ENCODE peak calls at places on chromosomes 5 and 9, in seven cellular contexts. C is Peyer's patch, D is neural progenitor cell, I is cardiac muscle cell, Z is pancreas, B is MM.1S, W is colonic mucosa. P is an unnamed sample.

GRCh38 chr9:110777843-110778215 is 109.2 kb downstream of the MUSK start:
- DNase-seq in C (no peak), D (no peak), I (no peak), Z (no peak), B (no peak), W (no peak), P (no peak)

GRCh38 chr9:127779136-127779981 is 893 bp upstream of the SH2D3C start:
- DNase-seq in C (no peak), D (no peak), I (no peak), Z (no peak), B (peak; percentile 83), W (no peak), P (no peak)

GRCh38 chr9:116547729-116548426 is 139.2 kb upstream of the TRIM32 start:
- DNase-seq in C (no peak), D (no peak), I (no peak), Z (peak; percentile 60), B (no peak), W (no peak), P (no peak)

GRCh38 chr9:88460583-88461332 is 72.5 kb downstream of the SPIN1 start:
- DNase-seq in C (no peak), D (peak; percentile 79), I (no peak), Z (no peak), B (no peak), W (no peak), P (no peak)

GRCh38 chr5:135571210-135571609 is 7.6 kb downstream of the CXCL14 start:
- DNase-seq in C (no peak), D (no peak), I (no peak), Z (no peak), B (no peak), W (no peak), P (no peak)

GRCh38 chr5:179255527-179256228 is 89.6 kb downstream of the ADAMTS2 start:
- DNase-seq in C (peak; percentile 37), D (no peak), I (no peak), Z (peak; percentile 33), B (no peak), W (no peak), P (no peak)

GRCh38 chr9:37997636-37998374 is 71.2 kb downstream of the SHB start:
- DNase-seq in C (peak; percentile 35), D (peak; percentile 81), I (peak; percentile 33), Z (peak; percentile 54), B (no peak), W (no peak), P (no peak)

GRCh38 chr5:135036405-135036804 is 2.4 kb upstream of the PITX1 start:
- DNase-seq in C (no peak), D (no peak), I (no peak), Z (no peak), B (no peak), W (no peak), P (no peak)

GRCh38 chr5:58491216-58491892 is at the start of gene GAPT:
- DNase-seq in C (no peak), D (no peak), I (no peak), Z (no peak), B (no peak), W (no peak), P (no peak)

GRCh38 chr5:150070277-150070638 is 16.1 kb downstream of the CSF1R start:
- DNase-seq in C (peak; percentile 47), D (no peak), I (peak; percentile 17), Z (peak; percentile 42), B (no peak), W (no peak), P (no peak)

GRCh38 chr5:76462097-76462702 is 59.1 kb downstream of the IQGAP2 start:
- DNase-seq in C (no peak), D (no peak), I (no peak), Z (no peak), B (no peak), W (peak; percentile 57), P (no peak)

GRCh38 chr9:135288941-135289534 is 190.5 kb upstream of the PPP1R26 start:
- DNase-seq in C (no peak), D (no peak), I (no peak), Z (no peak), B (no peak), W (no peak), P (no peak)

GRCh38 chr5:52837068-52837467 is 49.4 kb downstream of the ITGA1 start:
- DNase-seq in C (no peak), D (peak; percentile 42), I (no peak), Z (no peak), B (no peak), W (no peak), P (peak; percentile 40)

GRCh38 chr5:51382759-51383493 is at the start of gene ISL1:
- DNase-seq in C (peak; percentile 73), D (peak; percentile 97), I (peak; percentile 96), Z (peak; percentile 81), B (no peak), W (peak; percentile 84), P (peak; percentile 82)

GRCh38 chr9:122816163-122816867 is 12.1 kb downstream of the PDCL start:
- DNase-seq in C (no peak), D (no peak), I (no peak), Z (no peak), B (no peak), W (peak; percentile 31), P (no peak)

GRCh38 chr9:94672811-94673487 is 33.6 kb upstream of the FBP1 start:
- DNase-seq in C (no peak), D (no peak), I (no peak), Z (no peak), B (no peak), W (no peak), P (peak; percentile 77)

GRCh38 chr9:78644359-78644758 is 347.4 kb downstream of the PSAT1 start:
- DNase-seq in C (no peak), D (no peak), I (no peak), Z (no peak), B (no peak), W (no peak), P (peak; percentile 29)

GRCh38 chr5:94359880-94360279 is 258.5 kb downstream of the KIAA0825 start:
- DNase-seq in C (no peak), D (no peak), I (no peak), Z (no peak), B (no peak), W (no peak), P (no peak)

GRCh38 chr5:96933764-96934163 is 2.1 kb upstream of the LNPEP start:
- DNase-seq in C (no peak), D (no peak), I (no peak), Z (no peak), B (peak; percentile 24), W (no peak), P (no peak)

GRCh38 chr5:83513081-83513480 is 41.5 kb downstream of the VCAN start:
- DNase-seq in C (no peak), D (no peak), I (no peak), Z (no peak), B (no peak), W (no peak), P (peak; percentile 56)
- H3K4me3 ChIP-seq in C (no peak overlapping the region), D (no peak overlapping the region), I (no peak overlapping the region), Z (no peak overlapping the region), B (no peak overlapping the region), W (no peak overlapping the region), P (no peak overlapping the region)

DNA sequence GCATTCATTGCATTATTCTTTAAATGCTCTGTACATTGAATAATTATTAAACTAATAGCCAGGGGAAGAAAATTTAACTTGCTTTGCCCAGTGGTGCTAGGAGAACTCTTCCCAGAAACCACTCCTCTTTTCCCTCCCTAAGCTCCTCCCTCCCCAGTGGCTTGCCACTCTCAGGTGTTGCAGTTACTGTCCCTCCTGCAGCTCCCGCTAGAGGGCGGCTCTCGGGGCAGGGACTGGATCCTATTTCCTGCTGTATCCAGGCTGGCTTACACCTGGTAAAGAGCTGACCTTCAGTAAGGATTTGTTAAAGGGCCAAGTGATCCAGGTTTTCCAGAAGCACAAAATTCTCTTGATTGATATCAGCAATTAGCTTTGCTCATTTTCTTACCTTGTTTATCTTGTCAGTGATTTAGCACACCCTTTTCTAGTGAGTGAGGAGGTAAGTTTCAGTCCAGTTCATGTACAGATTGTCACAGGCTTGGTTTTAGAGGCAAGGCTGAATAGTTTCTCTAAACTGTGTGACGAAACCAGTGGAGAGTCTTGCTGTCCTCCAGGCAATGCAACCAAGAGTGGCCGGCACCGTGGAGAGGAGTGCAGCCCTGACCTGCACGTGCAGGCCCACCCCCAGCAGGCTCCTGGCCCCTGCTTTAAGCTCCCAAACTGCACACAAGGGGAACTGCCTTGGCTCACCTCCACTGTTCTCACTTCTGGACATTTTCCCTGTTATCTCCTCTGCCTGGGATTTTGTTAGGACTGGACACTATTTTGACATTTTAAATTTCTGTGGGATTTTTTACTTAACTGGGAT is 423.8 kb downstream of the SPOCK1 start:
- DNase-seq in C (peak; percentile 62), D (peak; percentile 85), I (peak; percentile 83), Z (peak; percentile 93), B (peak; percentile 37), W (peak; percentile 82), P (peak; percentile 36)
- H3K4me1 ChIP-seq in C (no peaks in the 10 kb centered on the region), D (peaks cover 5% of the 10 kb centered on the region), I (peaks cover 11% of the 10 kb centered on the region), Z (peaks cover 18% of the 10 kb centered on the region), B (no peaks in the 10 kb centered on the region), W (no peaks in the 10 kb centered on the region), P (peaks cover 31% of the 10 kb centered on the region)

DNA sequence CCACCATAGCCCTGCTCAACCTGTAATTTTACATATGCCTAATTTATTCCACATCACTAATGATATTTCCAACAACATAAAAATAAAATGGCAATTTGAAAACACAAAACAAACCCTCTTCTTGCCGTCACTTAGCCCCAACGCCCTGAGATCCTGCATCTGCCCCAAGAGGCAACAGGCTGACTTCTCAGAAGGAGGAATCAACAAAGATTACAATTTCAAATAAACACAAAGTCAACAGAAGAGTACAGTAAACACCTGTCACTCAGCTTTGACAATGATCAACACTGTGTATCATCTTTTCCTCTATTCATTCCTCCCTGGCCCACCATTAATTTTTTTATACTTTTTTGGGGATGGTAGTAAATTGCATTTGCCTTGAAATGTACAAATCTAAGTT is 19.8 kb downstream of the EPB41L4B start:
- DNase-seq in C (no peak), D (no peak), I (no peak), Z (no peak), B (no peak), W (no peak), P (no peak)
- H3K4me3 ChIP-seq in C (no peak overlapping the region), D (no peak overlapping the region), I (no peak overlapping the region), Z (no peak overlapping the region), B (no peak overlapping the region), W (no peak overlapping the region), P (no peak overlapping the region)

DNA sequence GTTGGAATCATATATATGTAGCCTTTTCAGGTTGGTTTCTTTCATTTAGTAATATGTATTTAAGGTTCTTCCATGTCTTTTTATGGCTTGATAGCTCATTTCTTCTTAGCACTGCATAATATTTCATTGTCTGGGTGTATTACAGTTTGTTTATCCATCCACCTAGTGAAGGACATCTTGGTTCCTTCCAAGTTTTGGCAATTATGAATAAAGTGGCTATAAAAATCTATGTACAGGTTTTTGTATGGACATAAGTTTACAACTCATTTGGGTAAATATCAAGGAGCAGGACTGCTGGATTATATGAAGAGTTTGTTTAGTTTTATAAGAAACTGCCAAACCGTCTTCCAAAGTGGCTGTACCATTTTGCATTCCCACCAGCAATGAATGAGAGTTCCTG is 11.7 kb downstream of the PPP6C start:
- DNase-seq in C (no peak), D (no peak), I (no peak), Z (no peak), B (no peak), W (no peak), P (no peak)
- H3K4me1 ChIP-seq in C (peaks cover 1% of the 10 kb centered on the region), D (no peaks in the 10 kb centered on the region), I (peaks cover 2% of the 10 kb centered on the region), Z (no peaks in the 10 kb centered on the region), B (no peaks in the 10 kb centered on the region), W (peaks cover 4% of the 10 kb centered on the region), P (peaks cover 26% of the 10 kb centered on the region)